ENCODE peak calls at places on chromosomes 2 and 18, in five cellular contexts. V is H1, Y is GM12878, T is HepG2, Q is K562. A is an unnamed sample.

GRCh38 chr2:71876542-71877451 is 270.9 kb downstream of the CYP26B1 start:
- DNase-seq in V (no peak), T (no peak), Q (no peak), Y (no peak), A (no peak)

GRCh38 chr2:63790913-63791312 is 50.8 kb upstream of the UGP2 start:
- DNase-seq in Y (no peak), V (no peak), Q (no peak), T (no peak), A (no peak)

GRCh38 chr2:119082821-119083400 is 75.6 kb downstream of the C1QL2 start:
- DNase-seq in V (no peak), T (no peak), Q (no peak), Y (no peak), A (no peak)

GRCh38 chr18:55633032-55633431 is 45.0 kb upstream of the TCF4 start:
- DNase-seq in Y (no peak), Q (no peak), T (no peak), V (no peak), A (no peak)

GRCh38 chr2:45951025-45951737 is 299.7 kb downstream of the PRKCE start:
- DNase-seq in T (no peak), V (no peak), Q (no peak), Y (no peak), A (no peak)

GRCh38 chr2:32863803-32864202 is 83.0 kb upstream of the LTBP1 start:
- DNase-seq in T (no peak), V (no peak), Q (no peak), Y (no peak), A (no peak)

GRCh38 chr2:135030826-135031225 is 16.4 kb downstream of the MAP3K19 start:
- DNase-seq in Y (no peak), Q (peak; percentile 47), V (no peak), T (peak; percentile 41), A (no peak)

GRCh38 chr2:14632133-14632936 is at the start of gene LRATD1:
- DNase-seq in V (peak; percentile 61), T (peak; percentile 50), Y (no peak), Q (peak; percentile 72), A (no peak)

GRCh38 chr2:171393487-171393886 is 40.3 kb downstream of the METTL8 start:
- DNase-seq in T (no peak), Y (no peak), V (no peak), Q (no peak), A (no peak)

GRCh38 chr2:20617081-20617575 is 33.8 kb downstream of the HS1BP3 start:
- DNase-seq in Y (no peak), T (no peak), Q (peak; percentile 77), V (no peak), A (no peak)

GRCh38 chr2:234334146-234334545 is 162.7 kb downstream of the ARL4C start:
- DNase-seq in T (no peak), Y (no peak), Q (no peak), V (no peak), A (no peak)

GRCh38 chr2:177165103-177165583 is 47.5 kb upstream of the HNRNPA3 start:
- DNase-seq in Y (peak; percentile 38), V (no peak), T (no peak), Q (peak; percentile 53), A (no peak)

GRCh38 chr2:177164584-177165052 is 48.0 kb upstream of the HNRNPA3 start:
- DNase-seq in Y (peak; percentile 56), Q (peak; percentile 92), V (peak; percentile 56), T (peak; percentile 82), A (peak; percentile 68)

GRCh38 chr2:177164131-177164530 is 48.5 kb upstream of the HNRNPA3 start:
- DNase-seq in V (no peak), T (no peak), Y (no peak), Q (no peak), A (no peak)

GRCh38 chr2:177169810-177170514 is 42.6 kb upstream of the HNRNPA3 start:
- DNase-seq in V (no peak), Q (no peak), Y (peak; percentile 82), T (peak; percentile 86), A (no peak)

GRCh38 chr2:177165731-177166711 is 46.6 kb upstream of the HNRNPA3 start:
- DNase-seq in Q (peak; percentile 41), V (no peak), Y (peak; percentile 81), T (peak; percentile 91), A (no peak)
- TF ChIP-seq SRF in Q (no peak), V (no peak), Y (no peak), T (no peak), A (peak; percentile 48)

GRCh38 chr18:50726960-50727589 is 92.7 kb downstream of the MRO start:
- DNase-seq in Q (no peak), V (no peak), T (no peak), Y (peak; percentile 41), A (no peak)
- H3K27ac ChIP-seq in Q (no peak overlapping the region), V (no peak overlapping the region), T (no peak overlapping the region), Y (no peak overlapping the region), A (no peak overlapping the region)

DNA sequence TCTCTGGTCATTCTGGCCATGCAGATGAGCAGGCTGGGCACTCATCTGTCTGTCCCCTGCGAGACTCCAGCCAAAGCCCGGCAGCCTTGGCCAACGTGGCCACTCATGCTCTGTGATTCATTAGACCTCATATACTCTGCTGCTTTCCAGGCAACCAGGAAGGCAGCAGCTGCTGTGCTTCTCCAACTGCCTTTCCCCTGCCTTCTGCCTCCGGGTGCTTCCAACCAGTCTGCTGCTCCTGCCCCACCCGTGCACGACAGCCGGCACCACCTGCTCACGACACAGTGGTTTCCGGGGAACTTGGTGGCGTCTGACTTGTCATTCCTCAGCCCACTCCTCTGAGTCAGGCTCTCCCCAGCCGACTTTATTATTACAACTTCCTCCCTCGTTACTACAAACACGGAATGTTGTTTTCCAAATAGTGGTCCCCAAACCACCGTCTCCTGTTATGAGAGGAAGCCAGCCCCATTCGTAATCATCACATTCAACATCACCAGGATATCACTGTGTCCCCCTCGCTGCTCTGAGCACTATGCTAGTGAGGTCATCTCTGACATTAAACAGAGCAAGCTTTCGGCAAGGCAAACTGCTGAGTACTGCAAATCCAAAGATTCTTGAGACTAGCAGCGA is 392.4 kb downstream of the ALK start:
- DNase-seq in V (no peak), Q (no peak), T (no peak), Y (no peak), A (no peak)
- TF ChIP-seq SRF in V (no peak), Q (no peak), T (no peak), Y (no peak), A (no peak)

DNA sequence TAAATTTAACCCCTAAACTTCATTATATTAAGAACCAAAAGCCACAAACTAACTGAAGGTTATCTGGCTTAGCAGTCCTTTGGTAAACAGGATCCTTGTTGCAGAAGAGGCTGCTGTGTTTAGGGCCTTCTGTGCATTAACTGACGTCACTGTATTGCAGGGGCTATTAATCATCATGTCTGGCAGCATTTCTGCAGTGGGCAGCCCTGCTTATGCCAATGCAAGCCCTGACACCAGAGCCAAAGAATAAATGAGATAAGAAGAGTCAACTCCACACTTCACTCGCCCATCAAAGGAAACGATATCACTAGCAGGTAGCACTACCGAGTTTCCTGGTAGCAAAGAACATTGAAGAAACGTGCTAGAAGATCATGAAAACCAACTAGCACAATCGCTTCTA is 110.6 kb downstream of the PLEKHM3 start:
- DNase-seq in V (no peak), Q (no peak), T (no peak), Y (no peak), A (no peak)
- H3K27ac ChIP-seq in V (no peak overlapping the region), Q (no peak overlapping the region), T (no peak overlapping the region), Y (no peak overlapping the region), A (no peak overlapping the region)

A was measured in HCT116.